ENCODE peak calls at places on chromosomes 11 and 22, in seven cellular contexts. F, T, Q, Y, P, J and K are unnamed samples.

GRCh38 chr11:128904872-128905344 is 13.8 kb downstream of the KCNJ5 start:
- DNase-seq in J (peak), F (peak), Q (peak), Y (peak), P (no peak), T (peak), K (no peak)

GRCh38 chr11:75150079-75150478 is 828 bp upstream of the SLCO2B1 start:
- DNase-seq in Q (no peak), Y (no peak), P (no peak), T (no peak), F (no peak), J (no peak), K (no peak)

GRCh38 chr11:69280994-69281393 is 13.0 kb upstream of the MYEOV start:
- DNase-seq in P (no peak), F (peak), T (peak), Y (no peak), J (no peak), Q (no peak), K (peak)

GRCh38 chr11:70397983-70398833 is at the start of gene CTTN:
- DNase-seq in P (peak), Y (peak), Q (peak), J (peak), T (peak), F (peak), K (peak)

GRCh38 chr11:114160884-114161283 is 101.4 kb downstream of the ZBTB16 start:
- DNase-seq in Y (no peak), J (no peak), T (peak), Q (no peak), P (no peak), F (no peak), K (no peak)

GRCh38 chr11:61534901-61535839 is 26.6 kb downstream of the LRRC10B start:
- DNase-seq in Y (no peak), T (no peak), J (no peak), P (no peak), Q (no peak), F (no peak), K (no peak)

GRCh38 chr22:48919187-48919590 is 908.5 kb downstream of the BRD1 start:
- DNase-seq in J (no peak), Q (peak), Y (peak), F (no peak), P (peak), T (no peak), K (no peak)

GRCh38 chr11:67507242-67507890 is 596 bp downstream of the CDK2AP2 start:
- DNase-seq in J (peak), Q (no peak), P (no peak), T (no peak), Y (peak), F (peak), K (peak)

GRCh38 chr11:113557926-113558325 is 82.7 kb upstream of the DRD2 start:
- DNase-seq in J (no peak), F (no peak), Y (no peak), P (no peak), Q (no peak), T (no peak), K (no peak)

GRCh38 chr11:47715082-47715669 is at the start of gene AGBL2:
- DNase-seq in F (peak), J (peak), P (peak), T (peak), Q (peak), Y (peak), K (peak)

GRCh38 chr22:39242809-39243442 is 1.9 kb downstream of the PDGFB start:
- DNase-seq in P (no peak), T (peak), Y (peak), Q (peak), F (peak), J (peak), K (no peak)

GRCh38 chr11:613369-613968 is 2.3 kb downstream of the IRF7 start:
- DNase-seq in Q (peak), F (peak), Y (peak), J (peak), T (peak), P (peak), K (no peak)

GRCh38 chr11:58787903-58788302 is 56.2 kb upstream of the GLYAT start:
- DNase-seq in Y (no peak), T (no peak), J (peak), Q (no peak), F (no peak), P (no peak), K (peak)

GRCh38 chr11:64419818-64420485 is 61.0 kb downstream of the RPS6KA4 start:
- DNase-seq in Y (no peak), P (no peak), T (peak), J (peak), F (peak), Q (no peak), K (no peak)

GRCh38 chr11:95544095-95544795 is 245.3 kb downstream of the FAM76B start:
- DNase-seq in P (no peak), F (no peak), T (peak), Q (no peak), Y (no peak), J (no peak), K (peak)

GRCh38 chr11:95256204-95256819 is 25.3 kb upstream of the SESN3 start:
- DNase-seq in T (peak), J (peak), Y (no peak), F (no peak), P (no peak), Q (no peak), K (peak)

GRCh38 chr11:111183706-111184105 is 61.8 kb upstream of the POU2AF2 start:
- DNase-seq in F (peak), J (peak), Y (no peak), T (no peak), P (no peak), Q (no peak), K (peak)

DNA sequence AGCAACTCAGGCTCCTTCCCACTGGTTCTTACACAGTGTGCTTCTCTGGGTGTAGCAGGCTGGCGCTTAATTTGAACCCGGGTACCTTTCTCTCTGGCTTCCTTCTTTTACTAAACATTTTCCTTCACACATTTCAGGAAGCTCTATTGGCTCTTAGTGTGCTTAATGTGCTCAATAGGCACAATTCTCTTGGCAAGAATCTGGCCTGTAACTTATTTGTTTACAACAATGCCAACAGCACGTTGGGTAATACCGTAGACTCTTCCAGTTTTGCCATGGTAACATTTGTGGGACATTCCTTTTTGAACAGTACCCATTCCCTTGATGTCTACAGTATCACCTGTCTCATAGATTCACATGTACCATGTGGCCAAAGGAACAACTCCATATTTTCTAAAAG is 47.8 kb downstream of the AAMDC start:
- DNase-seq in J (no peak), Y (no peak), Q (no peak), F (no peak), T (no peak), P (no peak), K (no peak)
- H2BK120ac ChIP-seq in J (no peak), Y (no peak), Q (no peak), F (no peak), T (no peak), P (no peak), K (no peak)

GRCh38 chr11:20351870-20352269 is 11.6 kb upstream of the HTATIP2 start:
- DNase-seq in Y (no peak), Q (no peak), P (no peak), F (peak), J (peak), T (no peak), K (no peak)
- H2BK120ac ChIP-seq in Y (no peak), Q (no peak), P (no peak), F (no peak), J (no peak), T (no peak), K (no peak)

DNA sequence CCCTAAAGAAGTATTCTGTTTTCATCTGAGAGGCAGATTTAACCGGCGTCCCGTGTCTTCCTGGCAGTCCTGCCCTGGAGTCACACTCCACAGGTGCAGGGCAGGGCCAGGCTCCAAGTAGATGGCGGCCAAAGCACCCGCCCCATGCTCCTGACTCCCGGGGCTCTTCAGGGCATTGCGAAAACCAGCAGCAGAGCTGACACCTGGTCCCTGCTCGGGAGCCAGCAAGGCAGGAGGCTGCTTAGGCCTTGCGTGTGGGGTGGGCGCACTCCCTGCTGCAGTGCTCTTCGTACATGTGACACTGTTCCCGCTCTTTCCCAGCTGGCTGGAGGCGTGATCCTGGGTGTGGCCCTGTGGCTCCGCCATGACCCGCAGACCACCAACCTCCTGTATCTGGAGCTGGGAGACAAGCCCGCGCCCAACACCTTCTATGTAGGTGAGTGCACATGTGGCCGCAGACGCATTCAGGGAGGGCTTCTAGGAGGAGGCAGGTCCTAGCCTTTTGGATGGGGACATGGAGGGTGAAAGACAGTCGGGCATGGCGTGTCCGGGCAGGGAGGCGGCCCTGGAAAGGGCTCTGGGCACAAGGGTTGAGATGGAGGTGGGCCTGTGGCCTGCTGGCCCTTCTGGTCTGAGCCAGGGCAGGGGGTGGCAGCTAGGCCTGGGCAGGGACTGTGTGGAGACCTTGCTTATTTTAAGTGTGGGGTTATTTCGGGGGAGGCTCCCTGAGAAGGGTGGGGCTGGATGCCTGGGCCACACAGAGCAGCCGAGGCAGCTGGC is 10.3 kb upstream of the TSSC4 start:
- DNase-seq in T (no peak), F (no peak), Q (no peak), Y (no peak), J (no peak), P (no peak), K (no peak)
- H2BK120ac ChIP-seq in T (no peak), F (no peak), Q (no peak), Y (no peak), J (no peak), P (no peak), K (peak)

GRCh38 chr11:71971676-71972075 is 27.0 kb upstream of the IL18BP start:
- DNase-seq in Y (no peak), P (no peak), T (no peak), F (no peak), J (no peak), Q (no peak), K (no peak)
- H2BK120ac ChIP-seq in Y (no peak), P (no peak), T (no peak), F (no peak), J (no peak), Q (no peak), K (no peak)

GRCh38 chr11:8267280-8267679 is 3.6 kb upstream of the LMO1 start:
- DNase-seq in Q (no peak), F (no peak), J (no peak), T (no peak), P (no peak), Y (no peak), K (no peak)
- H2BK120ac ChIP-seq in Q (no peak), F (no peak), J (no peak), T (no peak), P (no peak), Y (no peak), K (no peak)